ENCODE peak calls at places on chromosome 1, in eight cellular contexts. Y is A549, D is Caco-2, N is fibroblast of the aortic adventitia, I is posterior vena cava, P is B cell, V is amniotic epithelial cell, E is HTR-8/SVneo. U is an unnamed sample.

GRCh38 chr1:93969371-93969770 is 60.1 kb upstream of the GCLM start:
- DNase-seq in N (no peak), D (no peak), P (no peak), E (no peak), Y (no peak), I (no peak), V (no peak), U (no peak)

GRCh38 chr1:205275133-205275532 is 46.4 kb downstream of the NUAK2 start:
- DNase-seq in E (no peak), I (no peak), D (no peak), V (no peak), N (no peak), Y (no peak), P (peak), U (no peak)

GRCh38 chr1:232627645-232628334 is 2.1 kb downstream of the SIPA1L2 start:
- DNase-seq in Y (peak), E (peak), I (no peak), D (no peak), V (peak), P (peak), N (peak), U (no peak)

GRCh38 chr1:112628516-112628915 is 8.9 kb downstream of the CAPZA1 start:
- DNase-seq in V (peak), I (no peak), Y (no peak), N (no peak), D (no peak), E (no peak), P (no peak), U (no peak)

GRCh38 chr1:244021427-244021826 is 29.7 kb upstream of the ZBTB18 start:
- DNase-seq in Y (no peak), V (no peak), E (no peak), P (no peak), D (no peak), N (no peak), I (no peak), U (no peak)

GRCh38 chr1:224874775-224875174 is 54.7 kb upstream of the DNAH14 start:
- DNase-seq in D (no peak), I (no peak), V (no peak), Y (no peak), E (no peak), N (no peak), P (no peak), U (no peak)

GRCh38 chr1:15033264-15033663 is 120.3 kb upstream of the TMEM51 start:
- DNase-seq in D (no peak), Y (no peak), I (no peak), P (no peak), N (peak), V (peak), E (no peak), U (peak)

GRCh38 chr1:109632671-109633346 is 13.2 kb downstream of the AMPD2 start:
- DNase-seq in V (no peak), N (no peak), Y (no peak), E (no peak), I (no peak), D (no peak), P (no peak), U (no peak)

GRCh38 chr1:204623894-204624361 is 61.6 kb downstream of the LRRN2 start:
- DNase-seq in N (no peak), V (no peak), P (peak), I (no peak), E (no peak), D (peak), Y (peak), U (no peak)

GRCh38 chr1:106768501-106768900 is 288.0 kb upstream of the PRMT6 start:
- DNase-seq in P (no peak), Y (no peak), V (peak), I (no peak), D (no peak), N (peak), E (no peak), U (peak)

GRCh38 chr1:179092896-179093461 is 11.1 kb downstream of the TOR3A start:
- DNase-seq in N (no peak), E (no peak), Y (no peak), V (no peak), I (no peak), D (no peak), P (no peak), U (no peak)

GRCh38 chr1:37478451-37478871 is 4.1 kb downstream of the ZC3H12A start:
- DNase-seq in N (peak), E (no peak), P (peak), I (peak), D (no peak), Y (no peak), V (peak), U (peak)

GRCh38 chr1:164716992-164717703 is 158.2 kb downstream of the PBX1 start:
- DNase-seq in N (peak), P (no peak), E (peak), I (no peak), V (peak), Y (no peak), D (no peak), U (peak)